ENCODE peak calls at places on chromosomes 16 and 17, in seven cellular contexts. B, I, F, R, U, Z and H are unnamed samples.

GRCh38 chr17:40112718-40113109 is 9.1 kb upstream of the MSL1 start:
- DNase-seq in B (no peak), I (no peak), F (no peak), R (no peak), U (no peak), Z (no peak), H (no peak)

GRCh38 chr17:74491645-74492044 is 25.2 kb downstream of the CD300A start:
- DNase-seq in B (peak), I (no peak), F (no peak), R (no peak), U (no peak), Z (no peak), H (no peak)

GRCh38 chr17:50279181-50279526 is 4.9 kb downstream of the TMEM92 start:
- DNase-seq in B (peak), I (no peak), F (no peak), R (no peak), U (no peak), Z (no peak), H (no peak)

GRCh38 chr17:44749076-44750020 is 9.4 kb upstream of the ADAM11 start:
- DNase-seq in B (no peak), I (no peak), F (no peak), R (no peak), U (no peak), Z (no peak), H (no peak)

GRCh38 chr17:16589097-16589969 is 20.3 kb upstream of the ZNF287 start:
- DNase-seq in B (peak), I (peak), F (peak), R (peak), U (peak), Z (peak), H (peak)

GRCh38 chr17:51850206-51850605 is 308.3 kb downstream of the CA10 start:
- DNase-seq in B (no peak), I (no peak), F (no peak), R (no peak), U (no peak), Z (no peak), H (no peak)

GRCh38 chr16:89507219-89507833 is 877 bp upstream of the SPG7 start:
- DNase-seq in B (no peak), I (no peak), F (no peak), R (no peak), U (no peak), Z (no peak), H (no peak)

GRCh38 chr17:79955961-79956735 is 79.5 kb downstream of the TBC1D16 start:
- DNase-seq in B (no peak), I (no peak), F (no peak), R (no peak), U (no peak), Z (no peak), H (no peak)

GRCh38 chr17:17970699-17971430 is 1.3 kb downstream of the TOM1L2 start:
- DNase-seq in B (no peak), I (no peak), F (no peak), R (no peak), U (no peak), Z (no peak), H (no peak)

GRCh38 chr16:85563515-85564276 is 49.4 kb upstream of the GSE1 start:
- DNase-seq in B (peak), I (no peak), F (no peak), R (no peak), U (peak), Z (no peak), H (no peak)

GRCh38 chr16:13436641-13437423 is 483.1 kb upstream of the ERCC4 start:
- DNase-seq in B (peak), I (no peak), F (no peak), R (no peak), U (peak), Z (no peak), H (peak)

GRCh38 chr17:82613283-82614094 is 34.8 kb downstream of the WDR45B start:
- DNase-seq in B (peak), I (no peak), F (peak), R (no peak), U (no peak), Z (no peak), H (no peak)

GRCh38 chr16:88810868-88811599 is 694 bp downstream of the APRT start:
- DNase-seq in B (peak), I (no peak), F (peak), R (no peak), U (peak), Z (peak), H (peak)

GRCh38 chr16:2473999-2474876 is 689 bp upstream of the TBC1D24 start:
- DNase-seq in B (peak), I (no peak), F (peak), R (peak), U (peak), Z (peak), H (peak)

GRCh38 chr16:72066747-72067146 is 3.7 kb downstream of the HPR start:
- DNase-seq in B (peak), I (peak), F (peak), R (peak), U (peak), Z (no peak), H (peak)

GRCh38 chr16:12271006-12271405 is 294.5 kb downstream of the SNX29 start:
- DNase-seq in B (peak), I (peak), F (no peak), R (no peak), U (peak), Z (no peak), H (no peak)

GRCh38 chr17:43316522-43317142 is 82.2 kb upstream of the ARL4D start:
- DNase-seq in B (no peak), I (no peak), F (peak), R (peak), U (no peak), Z (no peak), H (no peak)

GRCh38 chr17:40903129-40903847 is 18.2 kb upstream of the KRT20 start:
- DNase-seq in B (peak), I (no peak), F (no peak), R (no peak), U (peak), Z (no peak), H (peak)

GRCh38 chr17:43608313-43608712 is 53.4 kb downstream of the MEOX1 start:
- DNase-seq in B (peak), I (no peak), F (no peak), R (no peak), U (peak), Z (no peak), H (no peak)

GRCh38 chr17:2402517-2402916 is 1.7 kb upstream of the MNT start:
- DNase-seq in B (no peak), I (no peak), F (no peak), R (no peak), U (no peak), Z (no peak), H (no peak)

GRCh38 chr17:29150191-29150590 is 30.0 kb downstream of the MYO18A start:
- DNase-seq in B (peak), I (no peak), F (no peak), R (no peak), U (no peak), Z (no peak), H (no peak)

GRCh38 chr16:81029930-81030604 is 5.6 kb upstream of the ATMIN start:
- DNase-seq in B (no peak), I (no peak), F (no peak), R (no peak), U (no peak), Z (no peak), H (no peak)